ENCODE peak calls at places on chromosome 11, in nine cellular contexts. K, H, Q, T, M, W, F, O and Y are unnamed samples.

GRCh38 chr11:126212089-126212660 is 593 bp downstream of the FAM118B start:
- DNase-seq in K (no peak), H (no peak), Q (peak), T (no peak), M (peak), W (peak), F (no peak), O (no peak), Y (no peak)

GRCh38 chr11:73710964-73711363 is 49.9 kb downstream of the RAB6A start:
- DNase-seq in K (no peak), H (no peak), Q (no peak), T (no peak), M (no peak), W (no peak), F (no peak), O (no peak), Y (no peak)

GRCh38 chr11:125429174-125429707 is 66.8 kb downstream of the FEZ1 start:
- DNase-seq in K (no peak), H (peak), Q (peak), T (peak), M (peak), W (peak), F (peak), O (no peak), Y (peak)

GRCh38 chr11:45843158-45843924 is 3.9 kb upstream of the CRY2 start:
- DNase-seq in K (peak), H (peak), Q (peak), T (peak), M (peak), W (peak), F (peak), O (peak), Y (peak)

GRCh38 chr11:57815476-57815875 is 53.9 kb downstream of the CTNND1 start:
- DNase-seq in K (no peak), H (no peak), Q (no peak), T (no peak), M (no peak), W (no peak), F (no peak), O (no peak), Y (no peak)

GRCh38 chr11:121318848-121319834 is 26.6 kb downstream of the SC5D start:
- DNase-seq in K (peak), H (peak), Q (peak), T (peak), M (peak), W (peak), F (peak), O (no peak), Y (peak)

GRCh38 chr11:20357150-20357549 is 6.4 kb upstream of the HTATIP2 start:
- DNase-seq in K (no peak), H (no peak), Q (no peak), T (no peak), M (no peak), W (no peak), F (no peak), O (no peak), Y (no peak)

GRCh38 chr11:125925247-125925740 is 20.6 kb upstream of the VSIG10L2 start:
- DNase-seq in K (no peak), H (no peak), Q (peak), T (no peak), M (no peak), W (no peak), F (no peak), O (peak), Y (no peak)

GRCh38 chr11:123054301-123055065 is 7.5 kb downstream of the HSPA8 start:
- DNase-seq in K (peak), H (peak), Q (peak), T (peak), M (peak), W (peak), F (peak), O (no peak), Y (peak)

GRCh38 chr11:24619900-24620299 is 123.0 kb downstream of the LUZP2 start:
- DNase-seq in K (no peak), H (no peak), Q (no peak), T (no peak), M (no peak), W (no peak), F (no peak), O (no peak), Y (no peak)

GRCh38 chr11:20048707-20049106 is 111.6 kb downstream of the DBX1 start:
- DNase-seq in K (no peak), H (no peak), Q (no peak), T (no peak), M (no peak), W (no peak), F (no peak), O (peak), Y (no peak)

GRCh38 chr11:133545199-133545709 is 13.0 kb upstream of the OPCML start:
- DNase-seq in K (no peak), H (no peak), Q (no peak), T (no peak), M (no peak), W (no peak), F (no peak), O (no peak), Y (no peak)

GRCh38 chr11:69007978-69008381 is 5.1 kb downstream of the MRGPRF start:
- DNase-seq in K (no peak), H (no peak), Q (no peak), T (no peak), M (no peak), W (peak), F (no peak), O (peak), Y (no peak)

GRCh38 chr11:12803086-12803826 is 129.0 kb downstream of the TEAD1 start:
- DNase-seq in K (no peak), H (no peak), Q (peak), T (no peak), M (peak), W (peak), F (no peak), O (no peak), Y (no peak)

GRCh38 chr11:74519719-74520118 is 26.2 kb upstream of the LIPT2 start:
- DNase-seq in K (no peak), H (no peak), Q (no peak), T (no peak), M (no peak), W (no peak), F (no peak), O (no peak), Y (no peak)

GRCh38 chr11:60905551-60906113 is 753 bp downstream of the PRPF19 start:
- DNase-seq in K (no peak), H (no peak), Q (peak), T (no peak), M (peak), W (peak), F (no peak), O (no peak), Y (no peak)

GRCh38 chr11:18765554-18765953 is 26.0 kb downstream of the PTPN5 start:
- DNase-seq in K (no peak), H (no peak), Q (no peak), T (no peak), M (peak), W (peak), F (no peak), O (no peak), Y (no peak)

GRCh38 chr11:28461338-28461737 is 353.1 kb downstream of the METTL15 start:
- DNase-seq in K (peak), H (no peak), Q (peak), T (no peak), M (peak), W (peak), F (no peak), O (no peak), Y (no peak)

GRCh38 chr11:130548491-130548833 is 100.0 kb downstream of the ADAMTS15 start:
- DNase-seq in K (no peak), H (no peak), Q (peak), T (no peak), M (no peak), W (no peak), F (no peak), O (no peak), Y (no peak)

GRCh38 chr11:57316017-57316416 is 8.7 kb downstream of the TNKS1BP1 start:
- DNase-seq in K (no peak), H (no peak), Q (no peak), T (no peak), M (no peak), W (peak), F (no peak), O (no peak), Y (no peak)

GRCh38 chr11:103609117-103610066 is 427.0 kb upstream of the DDI1 start:
- DNase-seq in K (peak), H (no peak), Q (peak), T (peak), M (peak), W (peak), F (no peak), O (no peak), Y (peak)

GRCh38 chr11:123168236-123168635 is 26.8 kb downstream of the CLMP start:
- DNase-seq in K (no peak), H (no peak), Q (no peak), T (no peak), M (no peak), W (no peak), F (no peak), O (peak), Y (no peak)

GRCh38 chr11:21928834-21929233 is 264.1 kb upstream of the ANO5 start:
- DNase-seq in K (no peak), H (no peak), Q (no peak), T (no peak), M (no peak), W (no peak), F (no peak), O (no peak), Y (no peak)

GRCh38 chr11:21927628-21928027 is 265.3 kb upstream of the ANO5 start:
- DNase-seq in K (no peak), H (no peak), Q (no peak), T (no peak), M (no peak), W (no peak), F (no peak), O (no peak), Y (no peak)

GRCh38 chr11:21931436-21932101 is 261.3 kb upstream of the ANO5 start:
- DNase-seq in K (no peak), H (no peak), Q (no peak), T (no peak), M (no peak), W (no peak), F (no peak), O (no peak), Y (no peak)

GRCh38 chr11:21933095-21933494 is 259.8 kb upstream of the ANO5 start:
- DNase-seq in K (no peak), H (no peak), Q (no peak), T (no peak), M (no peak), W (no peak), F (no peak), O (no peak), Y (no peak)
- TF ChIP-seq CTCF in K (peak), H (peak), Q (peak), T (peak), M (peak), W (peak), F (no peak), O (no peak), Y (peak)

DNA sequence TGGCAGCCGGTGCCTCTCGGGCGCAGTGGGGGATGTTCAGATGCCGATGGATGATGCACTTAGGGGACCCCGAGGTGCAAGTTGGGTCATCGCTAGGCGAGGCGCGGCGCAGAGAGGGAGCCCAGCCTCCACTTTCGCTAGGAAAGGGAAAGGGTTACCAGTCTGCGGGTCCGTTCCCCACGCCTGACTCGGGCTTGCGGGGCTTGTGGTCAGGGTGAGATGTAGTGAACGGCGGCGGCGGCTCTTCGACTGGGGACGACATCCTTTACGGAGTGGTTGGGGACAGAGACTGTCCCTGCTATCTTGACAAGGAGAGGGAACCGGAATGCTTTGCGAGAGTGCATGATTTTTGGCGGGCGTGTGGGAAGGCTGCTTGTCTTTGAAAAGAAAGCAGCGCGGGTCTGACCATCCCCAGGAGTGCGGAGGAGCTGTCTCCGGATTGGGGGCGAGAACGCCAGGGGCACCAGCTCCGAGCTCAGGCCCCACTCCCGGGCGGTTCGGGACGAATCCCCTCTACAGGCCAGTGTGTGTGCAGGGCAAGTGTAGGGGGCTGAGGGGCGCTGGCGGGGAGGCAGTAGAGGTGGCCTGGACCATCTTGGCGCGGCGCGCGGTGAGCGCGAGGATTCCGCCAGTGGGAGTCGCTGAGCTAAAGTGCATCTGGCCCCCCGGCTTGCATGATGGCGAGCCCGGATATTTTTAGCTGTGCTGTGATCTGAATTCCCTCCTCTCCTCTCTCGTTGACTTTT is 1.1 kb downstream of the FAT3 start:
- DNase-seq in K (no peak), H (peak), Q (no peak), T (no peak), M (no peak), W (no peak), F (no peak), O (no peak), Y (peak)
- TF ChIP-seq CTCF in K (peak), H (no peak), Q (no peak), T (no peak), M (no peak), W (no peak), F (no peak), O (no peak), Y (no peak)

GRCh38 chr11:75852406-75853017 is 37.5 kb downstream of the UVRAG start:
- DNase-seq in K (no peak), H (no peak), Q (no peak), T (no peak), M (peak), W (no peak), F (no peak), O (no peak), Y (no peak)
- TF ChIP-seq CTCF in K (no peak), H (no peak), Q (no peak), T (no peak), M (no peak), W (no peak), F (no peak), O (no peak), Y (no peak)

GRCh38 chr11:34208266-34209135 is 103.1 kb downstream of the NAT10 start:
- DNase-seq in K (no peak), H (no peak), Q (no peak), T (no peak), M (peak), W (peak), F (no peak), O (no peak), Y (no peak)

GRCh38 chr11:34207487-34207886 is 102.1 kb downstream of the NAT10 start:
- DNase-seq in K (no peak), H (no peak), Q (no peak), T (no peak), M (no peak), W (no peak), F (no peak), O (no peak), Y (no peak)

GRCh38 chr11:34213366-34213765 is 107.9 kb downstream of the NAT10 start:
- DNase-seq in K (no peak), H (no peak), Q (peak), T (no peak), M (no peak), W (no peak), F (no peak), O (no peak), Y (no peak)

GRCh38 chr11:34206598-34207300 is 101.3 kb downstream of the NAT10 start:
- DNase-seq in K (no peak), H (no peak), Q (no peak), T (no peak), M (no peak), W (no peak), F (no peak), O (no peak), Y (no peak)

DNA sequence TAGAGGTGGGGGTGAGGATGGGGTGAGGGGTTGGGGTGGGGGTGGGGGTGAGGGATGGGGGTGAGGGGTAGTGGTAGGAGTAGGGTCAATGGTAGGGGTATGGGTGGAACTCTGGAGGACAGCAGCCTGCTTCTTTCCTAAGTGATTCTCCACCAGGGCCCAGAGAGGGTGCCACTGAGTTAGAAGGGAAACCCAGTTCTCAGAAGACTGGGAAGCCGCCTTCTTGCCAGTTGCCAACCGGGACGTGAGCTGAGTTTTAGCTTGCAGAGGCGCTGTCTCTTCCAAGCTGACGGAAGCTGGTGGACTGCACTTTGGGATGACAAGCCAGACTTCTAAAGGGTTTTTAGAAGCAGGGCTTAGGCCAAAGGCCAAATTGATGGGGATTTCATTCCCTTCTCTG is 104.4 kb downstream of the NAT10 start:
- DNase-seq in K (no peak), H (no peak), Q (no peak), T (no peak), M (no peak), W (no peak), F (no peak), O (no peak), Y (no peak)
- TF ChIP-seq CTCF in K (no peak), H (no peak), Q (no peak), T (peak), M (no peak), W (no peak), F (no peak), O (no peak), Y (no peak)